ENCODE peak calls at places on chromosomes 13 and 19, in eight cellular contexts. D, Y, E, X, O, I, W and L are unnamed samples. For H3K9me3, the result is how much of the 10 kb centered on the place peaks cover.

GRCh38 chr19:54654447-54655321 is 8.1 kb upstream of the LILRB4 start:
- DNase-seq in D (no peak), Y (no peak), E (no peak), X (no peak), O (peak), I (no peak), W (no peak), L (no peak)

GRCh38 chr19:39148939-39149529 is 23.4 kb downstream of the PAK4 start:
- DNase-seq in D (no peak), Y (no peak), E (no peak), X (no peak), O (no peak), I (no peak), W (no peak), L (no peak)

GRCh38 chr13:65985632-65986031 is 1244.5 kb downstream of the PCDH9 start:
- DNase-seq in D (no peak), Y (no peak), E (no peak), X (no peak), O (peak), I (no peak), W (no peak), L (no peak)

GRCh38 chr13:96075953-96076543 is 13.9 kb upstream of the HS6ST3 start:
- DNase-seq in D (no peak), Y (no peak), E (peak), X (no peak), O (peak), I (no peak), W (no peak), L (no peak)

GRCh38 chr13:110359840-110360301 is 52.8 kb downstream of the COL4A2 start:
- DNase-seq in D (no peak), Y (no peak), E (peak), X (no peak), O (no peak), I (no peak), W (no peak), L (no peak)

GRCh38 chr19:30439271-30439750 is 67.1 kb downstream of the ZNF536 start:
- DNase-seq in D (no peak), Y (no peak), E (no peak), X (no peak), O (no peak), I (no peak), W (no peak), L (no peak)

GRCh38 chr13:49690133-49690989 is 925 bp downstream of the EBPL start:
- DNase-seq in D (no peak), Y (no peak), E (peak), X (peak), O (peak), I (no peak), W (no peak), L (peak)

GRCh38 chr13:113533441-113533840 is 42.9 kb upstream of the DCUN1D2 start:
- DNase-seq in D (no peak), Y (no peak), E (peak), X (no peak), O (no peak), I (no peak), W (no peak), L (no peak)

GRCh38 chr13:50001287-50001686 is 4.4 kb downstream of the TRIM13 start:
- DNase-seq in D (no peak), Y (no peak), E (no peak), X (no peak), O (no peak), I (no peak), W (no peak), L (no peak)

GRCh38 chr13:30585748-30586262 is 31.9 kb upstream of the USPL1 start:
- DNase-seq in D (no peak), Y (no peak), E (peak), X (no peak), O (peak), I (no peak), W (no peak), L (peak)

GRCh38 chr13:45339867-45340266 is 1.1 kb downstream of the TPT1 start:
- DNase-seq in D (no peak), Y (no peak), E (no peak), X (no peak), O (no peak), I (no peak), W (no peak), L (no peak)

GRCh38 chr13:39998166-39998565 is 342.7 kb downstream of the COG6 start:
- DNase-seq in D (no peak), Y (no peak), E (no peak), X (no peak), O (no peak), I (no peak), W (no peak), L (no peak)

GRCh38 chr19:32872391-32872790 is 2.8 kb upstream of the SLC7A9 start:
- DNase-seq in D (no peak), Y (no peak), E (no peak), X (no peak), O (no peak), I (no peak), W (no peak), L (no peak)

GRCh38 chr13:23960566-23961156 is 63.4 kb upstream of the C1QTNF9B start:
- DNase-seq in D (no peak), Y (no peak), E (peak), X (no peak), O (peak), I (no peak), W (no peak), L (no peak)

GRCh38 chr19:37243206-37243632 is 25.2 kb downstream of the ZNF383 start:
- DNase-seq in D (no peak), Y (no peak), E (no peak), X (no peak), O (no peak), I (no peak), W (no peak), L (no peak)

GRCh38 chr13:84400711-84401110 is 518.4 kb upstream of the SLITRK1 start:
- DNase-seq in D (no peak), Y (no peak), E (peak), X (no peak), O (no peak), I (no peak), W (no peak), L (no peak)

GRCh38 chr19:18317998-18318800 is 4.7 kb downstream of the LSM4 start:
- DNase-seq in D (peak), Y (no peak), E (no peak), X (no peak), O (peak), I (peak), W (no peak), L (peak)

GRCh38 chr19:42051166-42052115 is 18.6 kb downstream of the GRIK5 start:
- DNase-seq in D (no peak), Y (no peak), E (no peak), X (no peak), O (no peak), I (no peak), W (no peak), L (no peak)

GRCh38 chr13:28671393-28671792 is 12.5 kb downstream of the POMP start:
- DNase-seq in D (no peak), Y (no peak), E (no peak), X (no peak), O (no peak), I (no peak), W (no peak), L (no peak)

GRCh38 chr19:43229315-43229714 is 23.9 kb upstream of the PSG4 start:
- DNase-seq in D (no peak), Y (no peak), E (peak), X (no peak), O (peak), I (no peak), W (no peak), L (no peak)

GRCh38 chr13:107969551-107969950 is 245.8 kb downstream of the LIG4 start:
- DNase-seq in D (no peak), Y (no peak), E (no peak), X (no peak), O (no peak), I (no peak), W (no peak), L (no peak)

GRCh38 chr13:99484405-99484981 is 16.8 kb upstream of the TM9SF2 start:
- DNase-seq in D (no peak), Y (no peak), E (peak), X (no peak), O (no peak), I (no peak), W (no peak), L (no peak)

GRCh38 chr13:74443623-74444022 is 309.4 kb upstream of the KLF12 start:
- DNase-seq in D (no peak), Y (no peak), E (peak), X (no peak), O (no peak), I (no peak), W (no peak), L (no peak)

GRCh38 chr19:16248380-16249023 is 50.8 kb downstream of the AP1M1 start:
- DNase-seq in D (no peak), Y (no peak), E (no peak), X (no peak), O (no peak), I (no peak), W (no peak), L (no peak)

GRCh38 chr19:17325881-17326594 is 8.6 kb downstream of the ANO8 start:
- DNase-seq in D (no peak), Y (no peak), E (no peak), X (peak), O (no peak), I (no peak), W (no peak), L (peak)

GRCh38 chr13:61891420-61891819 is 475.8 kb upstream of the PCDH20 start:
- DNase-seq in D (no peak), Y (no peak), E (no peak), X (no peak), O (no peak), I (no peak), W (no peak), L (no peak)

GRCh38 chr19:11160119-11160768 is 4.7 kb upstream of the SPC24 start:
- DNase-seq in D (no peak), Y (no peak), E (peak), X (no peak), O (peak), I (no peak), W (no peak), L (no peak)

GRCh38 chr13:113838711-113839201 is 25.1 kb downstream of the GAS6 start:
- DNase-seq in D (no peak), Y (no peak), E (no peak), X (peak), O (no peak), I (peak), W (no peak), L (no peak)

GRCh38 chr19:4571305-4571917 is 11.9 kb upstream of the SEMA6B start:
- DNase-seq in D (no peak), Y (no peak), E (no peak), X (no peak), O (no peak), I (no peak), W (no peak), L (no peak)

GRCh38 chr13:107644136-107644535 is 571.2 kb downstream of the LIG4 start:
- DNase-seq in D (no peak), Y (no peak), E (no peak), X (no peak), O (no peak), I (no peak), W (no peak), L (no peak)

GRCh38 chr13:45807520-45808099 is 43.9 kb downstream of the SIAH3 start:
- DNase-seq in D (no peak), Y (no peak), E (peak), X (no peak), O (peak), I (no peak), W (no peak), L (peak)

GRCh38 chr13:46552888-46553520 is at the start of gene LRCH1:
- DNase-seq in D (peak), Y (peak), E (peak), X (peak), O (peak), I (peak), W (no peak), L (peak)

GRCh38 chr19:7689165-7689564 is 8.5 kb downstream of the TRAPPC5 start:
- DNase-seq in D (no peak), Y (no peak), E (no peak), X (no peak), O (no peak), I (no peak), W (no peak), L (no peak)

GRCh38 chr19:7687177-7687576 is 6.5 kb downstream of the TRAPPC5 start:
- DNase-seq in D (no peak), Y (no peak), E (no peak), X (no peak), O (no peak), I (no peak), W (no peak), L (no peak)

GRCh38 chr19:7681336-7682174 is 922 bp downstream of the TRAPPC5 start:
- DNase-seq in D (peak), Y (peak), E (peak), X (peak), O (peak), I (peak), W (peak), L (peak)

GRCh38 chr19:7682175-7682855 is 1.7 kb downstream of the TRAPPC5 start:
- DNase-seq in D (no peak), Y (peak), E (no peak), X (no peak), O (no peak), I (no peak), W (no peak), L (no peak)

DNA sequence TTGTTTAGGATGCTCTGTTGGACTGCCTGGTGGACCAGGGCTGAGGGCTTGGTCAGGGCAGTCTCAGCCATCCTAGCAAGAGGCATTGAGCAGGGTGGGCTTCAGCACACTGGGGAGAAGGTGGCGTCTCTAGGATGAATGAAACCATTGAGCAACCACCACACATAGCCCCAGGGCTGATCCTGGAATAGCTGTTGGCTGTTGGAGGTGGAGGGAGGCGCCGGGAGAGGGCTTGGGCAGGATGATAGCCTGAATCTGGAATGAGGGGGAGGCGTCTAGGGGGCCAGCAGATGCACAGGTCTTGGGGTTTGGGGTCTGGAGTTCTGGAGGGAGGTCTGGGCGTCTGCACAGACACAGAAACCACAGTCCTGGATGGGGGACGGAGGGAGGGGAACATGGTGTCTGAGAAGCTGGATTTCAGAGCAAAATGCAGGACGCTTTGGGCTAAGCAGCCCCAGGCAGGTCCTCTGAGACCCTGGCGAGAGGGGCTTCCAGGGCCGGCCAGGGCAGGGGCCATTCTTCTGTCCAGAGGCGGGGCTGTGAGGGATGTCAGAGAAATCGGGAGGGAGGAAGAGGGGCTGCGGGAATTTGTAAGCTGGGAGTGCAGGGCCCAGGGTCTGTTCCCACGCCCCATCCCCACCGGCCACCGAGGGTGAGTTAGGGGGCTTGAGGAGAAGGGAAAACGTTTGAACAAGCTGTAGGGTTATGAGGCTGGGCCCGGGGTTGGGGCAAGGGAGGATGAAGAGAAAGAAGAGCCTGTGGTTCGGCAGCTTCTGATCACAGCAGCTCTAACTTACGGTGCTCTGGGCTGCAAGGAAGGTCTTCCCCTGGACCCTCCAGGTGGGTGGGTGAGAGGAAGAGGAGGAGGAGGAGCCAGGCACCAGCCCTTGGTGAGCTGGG is 5.2 kb downstream of the TRAPPC5 start:
- DNase-seq in D (no peak), Y (no peak), E (no peak), X (no peak), O (no peak), I (no peak), W (no peak), L (no peak)
- TF ChIP-seq POLR2A in D (no peak), Y (no peak), E (no peak), X (no peak), O (no peak), I (no peak), W (no peak), L (no peak)

GRCh38 chr13:98059276-98059675 is 83.6 kb upstream of the FARP1 start:
- DNase-seq in D (no peak), Y (no peak), E (no peak), X (no peak), O (no peak), I (no peak), W (no peak), L (no peak)

GRCh38 chr13:98055623-98056022 is 87.3 kb upstream of the FARP1 start:
- DNase-seq in D (no peak), Y (no peak), E (no peak), X (no peak), O (no peak), I (no peak), W (no peak), L (no peak)

GRCh38 chr13:98060282-98060681 is 82.6 kb upstream of the FARP1 start:
- DNase-seq in D (no peak), Y (no peak), E (no peak), X (no peak), O (no peak), I (no peak), W (no peak), L (no peak)

GRCh38 chr13:98054301-98054700 is 88.6 kb upstream of the FARP1 start:
- DNase-seq in D (no peak), Y (no peak), E (no peak), X (no peak), O (no peak), I (no peak), W (no peak), L (no peak)

DNA sequence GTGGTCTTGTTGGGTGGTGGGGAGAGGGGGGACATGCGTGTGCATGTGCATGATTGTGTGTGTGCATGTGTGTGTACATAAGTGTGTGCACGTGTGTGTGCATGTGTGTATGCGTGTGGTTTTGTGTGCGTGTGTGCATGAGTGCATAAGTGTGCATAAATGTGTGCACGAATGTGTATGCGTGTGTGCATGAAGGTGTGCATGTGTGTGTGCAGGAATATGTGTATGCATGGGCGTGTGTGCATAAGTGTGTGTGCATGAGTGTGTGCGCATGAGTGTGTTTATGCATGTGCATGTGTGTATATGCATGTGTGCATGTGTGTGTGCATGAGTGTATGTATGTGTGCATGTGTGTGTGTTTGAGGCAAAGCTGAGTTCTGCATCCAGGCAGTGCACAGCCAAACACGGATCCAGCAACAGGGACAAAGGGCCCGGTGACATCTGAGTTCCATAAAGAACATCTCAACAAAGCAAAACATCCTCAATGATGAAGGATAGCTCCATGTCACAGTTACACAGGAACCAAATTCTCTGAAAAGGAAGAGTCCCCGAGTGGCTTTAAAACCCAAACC is 86.0 kb upstream of the FARP1 start:
- DNase-seq in D (no peak), Y (no peak), E (no peak), X (no peak), O (no peak), I (no peak), W (no peak), L (no peak)
- H3K9me3 ChIP-seq in D (under half), Y (under half), E (under half), X (under half), O (under half), I (under half), W (under half), L (under half)

GRCh38 chr19:36141039-36141914 is 1.4 kb downstream of the CAPNS1 start:
- DNase-seq in D (peak), Y (peak), E (peak), X (peak), O (peak), I (peak), W (peak), L (peak)

GRCh38 chr19:36139473-36140288 is at the start of gene CAPNS1:
- DNase-seq in D (peak), Y (peak), E (peak), X (peak), O (peak), I (peak), W (peak), L (peak)

GRCh38 chr19:36140289-36141038 is 598 bp downstream of the CAPNS1 start:
- DNase-seq in D (peak), Y (peak), E (peak), X (peak), O (peak), I (no peak), W (no peak), L (peak)

GRCh38 chr19:36139120-36139472 is 770 bp upstream of the CAPNS1 start:
- DNase-seq in D (no peak), Y (no peak), E (no peak), X (no peak), O (no peak), I (no peak), W (no peak), L (no peak)

GRCh38 chr19:36136975-36137686 is 2.7 kb upstream of the CAPNS1 start:
- DNase-seq in D (peak), Y (peak), E (peak), X (peak), O (no peak), I (peak), W (no peak), L (peak)
- TF ChIP-seq POLR2A in D (no peak), Y (no peak), E (no peak), X (no peak), O (no peak), I (peak), W (no peak), L (no peak)

GRCh38 chr19:20179946-20180345 is 12.9 kb downstream of the ZNF486 start:
- DNase-seq in D (no peak), Y (no peak), E (no peak), X (no peak), O (no peak), I (no peak), W (no peak), L (no peak)
- H3K9me3 ChIP-seq in D (under half), Y (under half), E (under half), X (under half), O (under half), I (under half), W (under half), L (under half)

GRCh38 chr13:106105153-106105552 is 430.3 kb downstream of the EFNB2 start:
- DNase-seq in D (no peak), Y (no peak), E (peak), X (no peak), O (no peak), I (no peak), W (no peak), L (no peak)

GRCh38 chr13:106110241-106110855 is 425.1 kb downstream of the EFNB2 start:
- DNase-seq in D (no peak), Y (no peak), E (peak), X (no peak), O (no peak), I (no peak), W (no peak), L (no peak)

GRCh38 chr13:106112191-106112590 is 423.3 kb downstream of the EFNB2 start:
- DNase-seq in D (no peak), Y (no peak), E (no peak), X (no peak), O (no peak), I (no peak), W (no peak), L (no peak)

GRCh38 chr13:106113796-106114195 is 421.7 kb downstream of the EFNB2 start:
- DNase-seq in D (no peak), Y (no peak), E (peak), X (no peak), O (no peak), I (no peak), W (no peak), L (no peak)

DNA sequence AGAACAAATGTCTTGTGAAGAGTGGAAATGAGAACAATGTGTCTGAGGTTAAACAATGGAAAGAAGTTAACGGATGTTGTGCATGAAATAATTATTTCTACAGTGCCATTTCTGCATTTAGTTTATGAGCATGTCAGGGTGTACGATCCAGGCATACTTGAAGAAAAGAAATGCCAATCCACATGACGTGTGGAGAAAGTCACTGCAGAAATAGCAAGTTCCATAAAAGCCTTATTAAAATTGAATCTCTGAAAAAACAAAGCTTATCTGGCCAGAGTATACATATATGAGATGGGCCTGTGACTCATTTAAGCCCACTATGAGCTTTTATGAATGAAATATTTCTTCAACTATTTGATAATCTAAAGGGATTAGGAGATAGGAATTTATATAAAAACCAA is 426.1 kb downstream of the EFNB2 start:
- DNase-seq in D (no peak), Y (no peak), E (peak), X (no peak), O (no peak), I (no peak), W (no peak), L (no peak)
- TF ChIP-seq POLR2A in D (no peak), Y (no peak), E (no peak), X (no peak), O (no peak), I (no peak), W (no peak), L (no peak)

GRCh38 chr19:52473655-52474350 is 20.4 kb downstream of the ZNF578 start:
- DNase-seq in D (no peak), Y (no peak), E (no peak), X (no peak), O (no peak), I (no peak), W (no peak), L (no peak)

GRCh38 chr19:52474351-52475127 is 21.2 kb downstream of the ZNF578 start:
- DNase-seq in D (no peak), Y (no peak), E (no peak), X (no peak), O (no peak), I (no peak), W (no peak), L (no peak)
- H3K9me3 ChIP-seq in D (under half), Y (under half), E (half or more), X (half or more), O (under half), I (under half), W (half or more), L (under half)